ENCODE peak calls at places on chromosomes 11 and 22, in seven cellular contexts. M, F, R, K, C, U and D are unnamed samples.
A peak's percentile ranks its signal among the peaks of the same experiment; 100 is the strongest.

GRCh38 chr22:49554296-49554625 is 273.4 kb downstream of the BRD1 start:
- DNase-seq in F (no peak), M (no peak), R (no peak), C (no peak), K (no peak), U (no peak), D (no peak)

GRCh38 chr11:27319065-27319464 is 44.0 kb downstream of the CCDC34 start:
- DNase-seq in R (no peak), K (no peak), C (no peak), U (no peak), F (no peak), M (no peak), D (no peak)

GRCh38 chr22:45580703-45581381 is 78.2 kb downstream of the FBLN1 start:
- DNase-seq in M (peak; percentile 80), U (no peak), K (no peak), F (no peak), R (no peak), C (no peak), D (peak; percentile 48)

GRCh38 chr11:43360361-43361032 is 1.8 kb downstream of the TTC17 start:
- DNase-seq in C (peak; percentile 8), M (peak; percentile 61), U (no peak), K (no peak), F (peak; percentile 54), R (no peak), D (peak; percentile 26)

GRCh38 chr22:45869448-45869847 is 107.5 kb downstream of the WNT7B start:
- DNase-seq in K (no peak), C (no peak), R (no peak), M (no peak), F (no peak), U (no peak), D (no peak)

GRCh38 chr22:46416537-46417267 is 81.2 kb downstream of the TRMU start:
- DNase-seq in K (no peak), C (no peak), F (no peak), M (no peak), U (no peak), R (no peak), D (no peak)

GRCh38 chr11:127524618-127525017 is 524.0 kb upstream of the KIRREL3 start:
- DNase-seq in K (no peak), U (no peak), C (no peak), M (no peak), F (no peak), R (no peak), D (no peak)

GRCh38 chr11:41861791-41862190 is 402.3 kb upstream of the LRRC4C start:
- DNase-seq in R (no peak), K (no peak), U (no peak), M (no peak), C (no peak), F (no peak), D (no peak)

GRCh38 chr11:118328745-118329144 is 13.8 kb downstream of the CD3D start:
- DNase-seq in M (no peak), F (no peak), R (no peak), C (no peak), K (no peak), U (no peak), D (no peak)

GRCh38 chr11:27839226-27839913 is 139.1 kb upstream of the BDNF start:
- DNase-seq in M (peak; percentile 64), U (no peak), R (no peak), C (peak; percentile 7), K (no peak), F (peak; percentile 38), D (no peak)

GRCh38 chr11:2099523-2100316 is 39.5 kb downstream of the IGF2 start:
- DNase-seq in U (no peak), F (no peak), R (no peak), C (no peak), K (peak; percentile 71), M (no peak), D (no peak)

GRCh38 chr11:114228401-114229061 is 67.7 kb upstream of the NNMT start:
- DNase-seq in C (no peak), R (no peak), M (no peak), F (no peak), U (no peak), K (no peak), D (no peak)

GRCh38 chr11:3615998-3616397 is 25.8 kb downstream of the ART5 start:
- DNase-seq in R (no peak), K (no peak), F (no peak), U (no peak), C (no peak), M (no peak), D (no peak)

GRCh38 chr11:65423516-65424199 is 1.1 kb downstream of the NEAT1 start:
- DNase-seq in U (no peak), M (no peak), F (peak; percentile 49), R (peak; percentile 74), C (no peak), K (peak; percentile 51), D (peak; percentile 14)

GRCh38 chr11:129896062-129896461 is 684 bp upstream of the NFRKB start:
- DNase-seq in M (peak; percentile 21), F (peak; percentile 3), C (no peak), U (no peak), R (no peak), K (no peak), D (peak; percentile 20)

GRCh38 chr11:72591023-72591422 is 83.2 kb downstream of the PDE2A start:
- DNase-seq in U (no peak), F (no peak), C (no peak), M (no peak), R (no peak), K (no peak), D (no peak)

GRCh38 chr22:29306175-29306829 is at the start of gene GAS2L1:
- DNase-seq in R (peak; percentile 95), C (peak; percentile 91), K (peak; percentile 90), M (peak; percentile 76), F (peak; percentile 80), U (no peak), D (peak; percentile 50)

GRCh38 chr11:15636520-15637065 is 521.9 kb downstream of the INSC start:
- DNase-seq in R (no peak), F (no peak), C (no peak), K (no peak), U (no peak), M (no peak), D (peak; percentile 87)

GRCh38 chr22:37311761-37312312 is 29.5 kb downstream of the CYTH4 start:
- DNase-seq in M (no peak), R (no peak), C (no peak), K (no peak), U (no peak), F (no peak), D (no peak)

GRCh38 chr11:121420398-121420797 is 31.7 kb upstream of the SORL1 start:
- DNase-seq in U (no peak), C (no peak), R (no peak), F (no peak), K (no peak), M (no peak), D (no peak)

GRCh38 chr22:43883719-43884415 is 7.9 kb downstream of the PNPLA5 start:
- DNase-seq in M (no peak), U (no peak), C (no peak), F (no peak), K (no peak), R (no peak), D (no peak)

GRCh38 chr11:131977854-131978253 is 607.4 kb downstream of the NTM start:
- DNase-seq in U (no peak), M (no peak), R (no peak), C (no peak), K (no peak), F (no peak), D (no peak)

GRCh38 chr22:46081831-46082210 is 68.5 kb upstream of the PPARA start:
- DNase-seq in K (no peak), R (no peak), C (peak; percentile 56), F (no peak), U (no peak), M (no peak), D (no peak)